ENCODE peak calls at places on chromosomes 6 and 20, in four cellular contexts. One of them, this sample, is unnamed.

GRCh38 chr6:165181951-165182414 is 127.4 kb downstream of the C6orf118 start:
- DNase-seq in HCEC 1CT: peak
- DNase-seq in heart left ventricle: no peak
- DNase-seq in HL-60: no peak
- DNase-seq in this sample: no peak

GRCh38 chr20:36574278-36575065 is 1.1 kb downstream of the TGIF2 start:
- DNase-seq in HCEC 1CT: peak
- DNase-seq in heart left ventricle: peak
- DNase-seq in HL-60: peak
- DNase-seq in this sample: peak

GRCh38 chr6:13101409-13101808 is 226.9 kb downstream of the TBC1D7 start:
- DNase-seq in HL-60: peak
- DNase-seq in heart left ventricle: no peak
- DNase-seq in HCEC 1CT: no peak
- DNase-seq in this sample: no peak

GRCh38 chr6:167815296-167815980 is 11.3 kb upstream of the AFDN start:
- DNase-seq in heart left ventricle: no peak
- DNase-seq in HL-60: no peak
- DNase-seq in HCEC 1CT: no peak
- DNase-seq in this sample: no peak

GRCh38 chr6:42140051-42140450 is 2.4 kb downstream of the C6orf132 start:
- DNase-seq in HL-60: peak
- DNase-seq in heart left ventricle: no peak
- DNase-seq in HCEC 1CT: no peak
- DNase-seq in this sample: no peak

GRCh38 chr6:156961282-156961892 is 184.2 kb downstream of the ARID1B start:
- DNase-seq in HCEC 1CT: no peak
- DNase-seq in heart left ventricle: no peak
- DNase-seq in HL-60: no peak
- DNase-seq in this sample: no peak

GRCh38 chr6:80095600-80095999 is 10.9 kb upstream of the BCKDHB start:
- DNase-seq in HL-60: peak
- DNase-seq in heart left ventricle: no peak
- DNase-seq in HCEC 1CT: no peak
- DNase-seq in this sample: no peak

GRCh38 chr20:57459897-57460663 is 64.9 kb downstream of the CTCFL start:
- DNase-seq in heart left ventricle: no peak
- DNase-seq in HL-60: no peak
- DNase-seq in HCEC 1CT: no peak
- DNase-seq in this sample: no peak

GRCh38 chr6:37696220-37696840 is 1.4 kb downstream of the MDGA1 start:
- DNase-seq in HCEC 1CT: peak
- DNase-seq in heart left ventricle: peak
- DNase-seq in HL-60: no peak
- DNase-seq in this sample: no peak

GRCh38 chr20:58553841-58554240 is 38.6 kb upstream of the APCDD1L start:
- DNase-seq in HL-60: no peak
- DNase-seq in heart left ventricle: no peak
- DNase-seq in HCEC 1CT: no peak
- DNase-seq in this sample: no peak

GRCh38 chr20:37986873-37987601 is 46.2 kb downstream of the TTI1 start:
- DNase-seq in HL-60: no peak
- DNase-seq in HCEC 1CT: no peak
- DNase-seq in heart left ventricle: peak
- DNase-seq in this sample: no peak

GRCh38 chr6:110573537-110573936 is 97.1 kb upstream of the SLC22A16 start:
- DNase-seq in HL-60: no peak
- DNase-seq in HCEC 1CT: no peak
- DNase-seq in heart left ventricle: no peak
- DNase-seq in this sample: no peak

GRCh38 chr6:157240059-157240959 is 83.0 kb downstream of the TMEM242 start:
- DNase-seq in HCEC 1CT: peak
- DNase-seq in HL-60: no peak
- DNase-seq in heart left ventricle: peak
- DNase-seq in this sample: no peak

GRCh38 chr6:106773482-106773881 is 144.1 kb downstream of the QRSL1 start:
- DNase-seq in HL-60: no peak
- DNase-seq in heart left ventricle: no peak
- DNase-seq in HCEC 1CT: no peak
- DNase-seq in this sample: no peak

GRCh38 chr6:168916576-168917207 is 337.0 kb downstream of the THBS2 start:
- DNase-seq in HL-60: no peak
- DNase-seq in heart left ventricle: no peak
- DNase-seq in HCEC 1CT: no peak
- DNase-seq in this sample: no peak

GRCh38 chr20:62155428-62156253 is 12.1 kb downstream of the SS18L1 start:
- DNase-seq in HL-60: no peak
- DNase-seq in HCEC 1CT: no peak
- DNase-seq in heart left ventricle: no peak
- DNase-seq in this sample: no peak

GRCh38 chr6:4049246-4049645 is 29.7 kb downstream of the FAM217A start:
- DNase-seq in HL-60: no peak
- DNase-seq in HCEC 1CT: no peak
- DNase-seq in heart left ventricle: no peak
- DNase-seq in this sample: no peak

GRCh38 chr6:150702675-150703074 is 103.0 kb downstream of the PLEKHG1 start:
- DNase-seq in HCEC 1CT: no peak
- DNase-seq in heart left ventricle: no peak
- DNase-seq in HL-60: no peak
- DNase-seq in this sample: no peak

GRCh38 chr6:144675231-144675861 is 390.2 kb downstream of the UTRN start:
- DNase-seq in HCEC 1CT: peak
- DNase-seq in heart left ventricle: no peak
- DNase-seq in HL-60: no peak
- DNase-seq in this sample: no peak

GRCh38 chr6:129498950-129499870 is 210.8 kb downstream of the ARHGAP18 start:
- DNase-seq in HCEC 1CT: peak
- DNase-seq in HL-60: peak
- DNase-seq in heart left ventricle: no peak
- DNase-seq in this sample: no peak

GRCh38 chr20:46202758-46203509 is 84.8 kb downstream of the CD40 start:
- DNase-seq in heart left ventricle: no peak
- DNase-seq in HL-60: no peak
- DNase-seq in HCEC 1CT: no peak
- DNase-seq in this sample: no peak

GRCh38 chr20:19888269-19888669 is 128.9 kb upstream of the NAA20 start:
- DNase-seq in HCEC 1CT: no peak
- DNase-seq in heart left ventricle: no peak
- DNase-seq in HL-60: no peak
- DNase-seq in this sample: no peak

GRCh38 chr6:121285041-121285440 is 49.2 kb downstream of the TBC1D32 start:
- DNase-seq in heart left ventricle: no peak
- DNase-seq in HCEC 1CT: peak
- DNase-seq in HL-60: no peak
- DNase-seq in this sample: no peak

GRCh38 chr20:63136296-63136695 is 79.6 kb downstream of the YTHDF1 start:
- DNase-seq in HL-60: no peak
- DNase-seq in heart left ventricle: peak
- DNase-seq in HCEC 1CT: no peak
- DNase-seq in this sample: no peak

GRCh38 chr6:112037783-112038216 is 16.1 kb upstream of the CCN6 start:
- DNase-seq in heart left ventricle: peak
- DNase-seq in HCEC 1CT: peak
- DNase-seq in HL-60: no peak
- DNase-seq in this sample: peak

GRCh38 chr6:168536196-168536595 is 95.2 kb downstream of the SMOC2 start:
- DNase-seq in HL-60: no peak
- DNase-seq in HCEC 1CT: no peak
- DNase-seq in heart left ventricle: no peak
- DNase-seq in this sample: no peak

GRCh38 chr6:43144879-43145278 is 26.2 kb upstream of the SRF start:
- DNase-seq in heart left ventricle: no peak
- DNase-seq in HL-60: no peak
- DNase-seq in HCEC 1CT: no peak
- DNase-seq in this sample: no peak

This sample was measured in CD8-positive, alpha-beta T cell.